ENCODE peak calls at places on chromosome 17, in six cellular contexts. Y is activated gamma-delta T cell treated with anti-CD3 and anti-CD28 coated beads, Interleukin-2, amount 50 U/mL, for 16 hours; D is iPS DF 19.7; T is HTR-8/SVneo; S is stimulated activated naive CD4-positive, alpha-beta T cell; F is PC-9. G is an unnamed sample.

GRCh38 chr17:57927048-57927723 is 28.0 kb downstream of the CUEDC1 start:
- DNase-seq in Y (no peak), D (no peak), T (peak; percentile 80), S (no peak), F (peak; percentile 85), G (no peak)

GRCh38 chr17:16583781-16584180 is 14.8 kb upstream of the ZNF287 start:
- DNase-seq in Y (no peak), D (no peak), T (no peak), S (no peak), F (no peak), G (no peak)

GRCh38 chr17:6786618-6787017 is 10.6 kb downstream of the FBXO39 start:
- DNase-seq in Y (no peak), D (no peak), T (no peak), S (no peak), F (no peak), G (no peak)

GRCh38 chr17:59851431-59852375 is 41.0 kb downstream of the TUBD1 start:
- DNase-seq in Y (no peak), D (no peak), T (no peak), S (no peak), F (no peak), G (no peak)

GRCh38 chr17:80874866-80875445 is 116.7 kb upstream of the CHMP6 start:
- DNase-seq in Y (no peak), D (no peak), T (no peak), S (no peak), F (no peak), G (no peak)

GRCh38 chr17:63774141-63774981 is at the start of gene DDX42:
- DNase-seq in Y (peak; percentile 84), D (no peak), T (peak; percentile 51), S (no peak), F (no peak), G (peak; percentile 85)

GRCh38 chr17:70276931-70277330 is 107.6 kb downstream of the KCNJ2 start:
- DNase-seq in Y (no peak), D (no peak), T (no peak), S (no peak), F (no peak), G (no peak)

GRCh38 chr17:64091116-64091515 is 38.8 kb downstream of the ERN1 start:
- DNase-seq in Y (no peak), D (no peak), T (no peak), S (no peak), F (no peak), G (no peak)

GRCh38 chr17:12047977-12048376 is 27.3 kb downstream of the MAP2K4 start:
- DNase-seq in Y (no peak), D (no peak), T (no peak), S (no peak), F (no peak), G (no peak)

GRCh38 chr17:50051082-50051576 is 4.8 kb upstream of the ITGA3 start:
- DNase-seq in Y (no peak), D (no peak), T (peak; percentile 95), S (no peak), F (peak; percentile 98), G (no peak)

GRCh38 chr17:11644265-11645212 is 46.3 kb downstream of the DNAH9 start:
- DNase-seq in Y (no peak), D (peak; percentile 7), T (peak; percentile 6), S (peak; percentile 49), F (no peak), G (peak; percentile 6)

GRCh38 chr17:10251212-10251948 is 53.0 kb upstream of the GAS7 start:
- DNase-seq in Y (no peak), D (no peak), T (no peak), S (no peak), F (no peak), G (no peak)

GRCh38 chr17:56707312-56708219 is 114.1 kb downstream of the NOG start:
- DNase-seq in Y (no peak), D (no peak), T (peak; percentile 93), S (no peak), F (no peak), G (no peak)

GRCh38 chr17:44007346-44008204 is 3.2 kb downstream of the NAGS start:
- DNase-seq in Y (no peak), D (no peak), T (peak; percentile 44), S (peak; percentile 5), F (no peak), G (no peak)

GRCh38 chr17:40648326-40648968 is 829 bp upstream of the SMARCE1 start:
- DNase-seq in Y (no peak), D (no peak), T (peak; percentile 59), S (no peak), F (no peak), G (no peak)

GRCh38 chr17:7561589-7562207 is at the start of gene SENP3:
- DNase-seq in Y (peak; percentile 80), D (no peak), T (peak; percentile 98), S (peak; percentile 91), F (peak; percentile 61), G (peak; percentile 90)

GRCh38 chr17:57707892-57708291 is 37.2 kb downstream of the CCDC182 start:
- DNase-seq in Y (no peak), D (peak; percentile 38), T (peak; percentile 52), S (no peak), F (no peak), G (no peak)

GRCh38 chr17:5948811-5949210 is 121.4 kb upstream of the WSCD1 start:
- DNase-seq in Y (no peak), D (no peak), T (no peak), S (no peak), F (no peak), G (no peak)

GRCh38 chr17:16989230-16989952 is 17.5 kb upstream of the TNFRSF13B start:
- DNase-seq in Y (no peak), D (no peak), T (no peak), S (peak; percentile 18), F (no peak), G (no peak)

GRCh38 chr17:6768447-6768846 is 7.6 kb upstream of the FBXO39 start:
- DNase-seq in Y (no peak), D (no peak), T (no peak), S (no peak), F (peak; percentile 23), G (no peak)

GRCh38 chr17:74770498-74771318 is 5.4 kb downstream of the NAT9 start:
- DNase-seq in Y (peak; percentile 62), D (no peak), T (peak; percentile 57), S (peak; percentile 78), F (peak; percentile 66), G (peak; percentile 73)

GRCh38 chr17:32161506-32162365 is 19.4 kb downstream of the RHOT1 start:
- DNase-seq in Y (no peak), D (no peak), T (peak; percentile 80), S (no peak), F (peak; percentile 41), G (no peak)